ENCODE peak calls at places on chromosomes 1 and 21, in four cellular contexts. J, E, B and D are unnamed samples.

GRCh38 chr21:33241846-33242245 is 12.1 kb downstream of the IFNAR2 start:
- DNase-seq in B (no peak), J (no peak), E (no peak), D (no peak)

GRCh38 chr21:15514073-15514946 is 215.5 kb upstream of the USP25 start:
- DNase-seq in J (no peak), B (peak; percentile 45), E (peak; percentile 94), D (no peak)

GRCh38 chr1:67536957-67537646 is 106.9 kb upstream of the SERBP1 start:
- DNase-seq in B (no peak), E (no peak), J (no peak), D (no peak)

GRCh38 chr1:93878501-93878888 is 511 bp downstream of the DNTTIP2 start:
- DNase-seq in E (peak; percentile 9), J (peak; percentile 85), B (no peak), D (peak; percentile 41)

GRCh38 chr1:48214820-48215219 is 7.7 kb upstream of the SLC5A9 start:
- DNase-seq in J (no peak), E (no peak), B (no peak), D (no peak)

GRCh38 chr1:181351740-181352139 is 131.6 kb upstream of the CACNA1E start:
- DNase-seq in B (no peak), J (no peak), E (no peak), D (no peak)

GRCh38 chr1:53369034-53369750 is 41.3 kb upstream of the LRP8 start:
- DNase-seq in E (no peak), B (no peak), J (no peak), D (no peak)

GRCh38 chr21:42081931-42082381 is 10.8 kb downstream of the UMODL1 start:
- DNase-seq in B (no peak), J (no peak), E (no peak), D (no peak)

GRCh38 chr1:205947024-205947423 is 3.8 kb upstream of the SLC26A9 start:
- DNase-seq in B (no peak), E (no peak), J (no peak), D (no peak)

GRCh38 chr1:18446751-18447150 is 34.0 kb upstream of the KLHDC7A start:
- DNase-seq in B (no peak), E (no peak), J (no peak), D (no peak)

GRCh38 chr1:178283409-178283808 is 189.5 kb downstream of the RASAL2 start:
- DNase-seq in E (no peak), B (no peak), J (no peak), D (no peak)

GRCh38 chr1:79982218-79982617 is 975.7 kb upstream of the ADGRL4 start:
- DNase-seq in B (no peak), J (no peak), E (no peak), D (no peak)

GRCh38 chr1:62687903-62688686 is at the start of gene DOCK7:
- DNase-seq in B (no peak), E (peak; percentile 48), J (peak; percentile 73), D (peak; percentile 91)

GRCh38 chr1:171115280-171115897 is 24.7 kb downstream of the FMO3 start:
- DNase-seq in B (no peak), J (no peak), E (no peak), D (no peak)

GRCh38 chr1:14513084-14513483 is 85.4 kb upstream of the KAZN start:
- DNase-seq in B (no peak), J (no peak), E (no peak), D (no peak)

GRCh38 chr1:42680921-42681683 is 1.1 kb upstream of the YBX1 start:
- DNase-seq in B (no peak), J (peak; percentile 48), E (no peak), D (peak; percentile 9)
- TF ChIP-seq FOXK2 in B (no peak), J (no peak), E (no peak), D (no peak)

GRCh38 chr1:59486595-59486994 is 189.7 kb downstream of the FGGY start:
- DNase-seq in E (no peak), J (no peak), B (no peak), D (no peak)
- TF ChIP-seq SP1 in E (no peak), J (no peak), B (no peak), D (no peak)

DNA sequence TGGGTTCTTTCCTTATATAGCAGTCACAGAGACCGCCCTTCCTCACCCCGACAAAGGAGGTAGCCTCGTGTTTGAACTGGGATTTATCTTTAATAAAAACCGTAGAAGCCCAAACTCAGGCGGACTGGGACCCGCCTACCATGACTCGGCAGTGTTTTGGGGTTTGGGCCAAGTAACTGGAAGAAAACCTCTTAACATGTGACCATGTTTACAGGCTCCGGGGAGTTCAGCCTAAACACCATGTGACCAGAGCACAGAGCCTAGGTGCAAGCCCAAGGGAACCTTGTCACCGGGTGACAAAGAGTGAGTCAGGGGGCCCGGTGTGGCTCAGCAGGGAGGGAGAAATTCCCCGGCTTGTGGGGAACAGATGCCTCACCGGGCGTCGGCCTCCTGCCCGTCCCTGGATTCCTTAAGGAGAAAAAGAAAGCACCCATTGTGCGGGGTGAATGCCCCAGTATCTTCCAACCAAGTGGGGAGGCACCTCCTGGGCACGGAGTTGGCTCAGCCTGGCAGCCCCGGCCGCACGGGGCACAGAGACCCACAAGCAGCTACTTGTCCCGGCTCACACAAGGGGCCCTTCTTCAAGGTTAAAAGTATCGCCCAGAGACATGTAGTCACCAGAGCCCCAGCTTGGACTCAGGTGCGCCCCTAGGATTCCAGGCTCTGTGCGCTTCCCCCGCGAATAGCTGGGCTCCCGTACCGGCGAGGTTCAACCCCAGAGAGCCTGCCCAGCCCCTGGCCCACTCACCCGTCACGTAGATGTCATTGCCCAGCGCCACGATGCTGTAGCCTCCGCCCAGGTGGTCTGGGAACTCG is 1.4 kb downstream of the KLHL21 start:
- DNase-seq in E (peak; percentile 89), B (no peak), J (peak; percentile 97), D (no peak)
- TF ChIP-seq TARDBP in E (no peak), B (no peak), J (no peak), D (no peak)

DNA sequence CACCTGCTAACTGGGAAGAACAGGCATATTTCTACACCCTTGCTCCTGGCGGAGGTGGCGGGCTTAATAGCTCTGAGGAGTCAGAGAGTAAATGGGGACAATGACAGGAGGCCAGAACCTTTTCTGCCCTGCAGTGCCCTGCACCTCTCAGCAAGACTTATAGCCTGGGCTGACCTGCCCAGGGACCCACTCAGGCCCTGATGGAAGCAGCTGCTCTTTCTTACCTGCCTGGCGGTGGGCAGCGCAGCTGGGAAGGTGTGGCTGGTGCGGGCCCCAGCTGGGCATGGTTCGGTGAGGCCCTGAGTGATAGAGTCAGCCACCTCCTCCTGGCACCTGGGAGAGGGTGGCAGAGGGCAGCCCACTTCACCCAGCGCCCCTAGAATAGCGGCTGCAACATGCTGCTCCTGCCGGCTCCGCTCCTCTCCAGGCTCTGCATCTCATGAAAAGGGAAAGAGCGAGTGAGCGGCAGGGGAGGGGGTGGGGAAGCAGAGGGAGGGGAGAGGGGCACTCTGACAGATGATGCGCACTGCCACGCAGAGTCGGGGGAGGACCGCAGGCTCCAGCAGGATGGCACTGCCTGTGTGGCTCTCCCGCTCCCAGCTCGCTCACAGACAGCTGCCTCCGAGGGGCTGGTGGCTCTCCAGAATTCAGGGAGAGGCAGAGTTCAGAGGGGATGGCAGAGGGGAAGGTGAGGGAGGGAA is at the start of gene RGS8:
- DNase-seq in B (no peak), E (no peak), J (no peak), D (no peak)
- TF ChIP-seq FOXK2 in B (no peak), E (no peak), J (no peak), D (no peak)